ENCODE peak calls at places on chromosomes 12 and 14, in five cellular contexts. R is IMR-90, S is HCT116, B is lung, Q is mammary epithelial cell. L is an unnamed sample.

GRCh38 chr12:52566847-52567291 is 6.8 kb downstream of the KRT74 start:
- DNase-seq in B (no peak), S (no peak), R (no peak), Q (no peak), L (no peak)

GRCh38 chr12:43362910-43363694 is 188.9 kb downstream of the ADAMTS20 start:
- DNase-seq in R (peak; percentile 16), Q (peak; percentile 58), S (no peak), B (no peak), L (no peak)

GRCh38 chr14:22420598-22421186 is 168.3 kb downstream of the DAD1 start:
- DNase-seq in B (no peak), S (no peak), R (no peak), Q (no peak), L (no peak)

GRCh38 chr12:25887367-25887766 is 71.1 kb upstream of the RASSF8 start:
- DNase-seq in Q (no peak), S (no peak), B (no peak), R (no peak), L (no peak)

GRCh38 chr14:32710351-32711102 is 228.2 kb upstream of the NPAS3 start:
- DNase-seq in B (no peak), R (peak; percentile 49), Q (no peak), S (no peak), L (no peak)

GRCh38 chr14:94936411-94936892 is 166.5 kb upstream of the GSC start:
- DNase-seq in Q (no peak), R (no peak), S (no peak), B (peak; percentile 32), L (peak; percentile 79)

GRCh38 chr14:89304972-89305703 is 111.9 kb downstream of the FOXN3 start:
- DNase-seq in B (no peak), S (no peak), R (peak; percentile 78), Q (no peak), L (no peak)

GRCh38 chr12:51905507-51906438 is 1.5 kb upstream of the ACVRL1 start:
- DNase-seq in R (peak; percentile 40), Q (no peak), B (peak; percentile 76), S (no peak), L (peak; percentile 52)

GRCh38 chr12:11959117-11959823 is 111.5 kb upstream of the BCL2L14 start:
- DNase-seq in B (no peak), S (no peak), R (peak; percentile 23), Q (peak; percentile 50), L (no peak)

GRCh38 chr12:79911889-79912656 is 22.8 kb downstream of the PPP1R12A start:
- DNase-seq in S (no peak), Q (peak; percentile 55), B (no peak), R (peak; percentile 59), L (no peak)

GRCh38 chr12:104064842-104065441 is 611 bp downstream of the HCFC2 start:
- DNase-seq in R (no peak), B (no peak), S (no peak), Q (peak; percentile 21), L (no peak)

GRCh38 chr12:54416908-54417603 is 2.0 kb downstream of the ITGA5 start:
- DNase-seq in Q (no peak), B (no peak), R (no peak), S (no peak), L (no peak)

GRCh38 chr14:23561873-23562821 is 5.4 kb downstream of the AP1G2 start:
- DNase-seq in Q (peak; percentile 84), R (no peak), S (no peak), B (peak; percentile 72), L (no peak)

GRCh38 chr14:61498303-61498702 is 176.9 kb downstream of the PRKCH start:
- DNase-seq in Q (no peak), B (no peak), S (no peak), R (no peak), L (no peak)

GRCh38 chr12:112252184-112252583 is 126.8 kb downstream of the TRAFD1 start:
- DNase-seq in R (peak; percentile 59), B (peak; percentile 68), Q (peak; percentile 22), S (no peak), L (peak; percentile 61)

GRCh38 chr14:106848330-106849121 is 1322.1 kb downstream of the TMEM121 start:
- DNase-seq in Q (peak; percentile 85), R (no peak), B (no peak), S (no peak), L (no peak)

GRCh38 chr14:61889914-61890351 is 127.7 kb downstream of the SNAPC1 start:
- DNase-seq in B (no peak), Q (no peak), R (no peak), S (no peak), L (no peak)

GRCh38 chr12:91180577-91180976 is 2.0 kb downstream of the DCN start:
- DNase-seq in Q (no peak), R (peak; percentile 78), S (no peak), B (no peak), L (no peak)

GRCh38 chr14:100471451-100472093 is 115.6 kb downstream of the BEGAIN start:
- DNase-seq in Q (no peak), R (no peak), B (no peak), S (peak; percentile 68), L (no peak)

GRCh38 chr12:6627598-6627997 is 8.2 kb downstream of the LPAR5 start:
- DNase-seq in R (no peak), Q (no peak), S (no peak), B (no peak), L (no peak)

GRCh38 chr12:19190292-19191031 is 60.9 kb downstream of the PLEKHA5 start:
- DNase-seq in R (peak; percentile 59), Q (peak; percentile 45), S (no peak), B (no peak), L (no peak)

GRCh38 chr14:67487937-67488893 is at the start of gene TMEM229B:
- DNase-seq in S (no peak), Q (no peak), B (peak; percentile 38), R (no peak), L (peak; percentile 66)

GRCh38 chr12:108514468-108514972 is 557 bp upstream of the FICD start:
- DNase-seq in S (no peak), B (no peak), Q (no peak), R (no peak), L (no peak)

GRCh38 chr12:78636253-78636855 is 228.2 kb upstream of the SYT1 start:
- DNase-seq in Q (no peak), B (no peak), S (no peak), R (no peak), L (no peak)

GRCh38 chr14:23153891-23154796 is 29.3 kb downstream of the SLC7A8 start:
- DNase-seq in R (no peak), S (peak; percentile 38), B (peak; percentile 92), Q (peak; percentile 78), L (peak; percentile 97)

GRCh38 chr12:121812320-121812871 is 8.6 kb downstream of the SETD1B start:
- DNase-seq in Q (peak; percentile 61), S (no peak), B (peak; percentile 82), R (peak; percentile 64), L (peak; percentile 87)

GRCh38 chr12:70196732-70197361 is 46.4 kb upstream of the CNOT2 start:
- DNase-seq in B (no peak), Q (no peak), R (no peak), S (no peak), L (no peak)

GRCh38 chr14:47988175-47988574 is 312.8 kb upstream of the MDGA2 start:
- DNase-seq in R (no peak), B (no peak), Q (no peak), S (no peak), L (no peak)

GRCh38 chr14:85527458-85527857 is 2.5 kb upstream of the FLRT2 start:
- DNase-seq in B (no peak), R (no peak), Q (no peak), S (no peak), L (no peak)

GRCh38 chr14:85529803-85530574 is at the start of gene FLRT2:
- DNase-seq in B (no peak), Q (peak; percentile 71), R (peak; percentile 44), S (no peak), L (peak; percentile 39)

GRCh38 chr14:85527006-85527405 is 2.9 kb upstream of the FLRT2 start:
- DNase-seq in B (no peak), Q (peak; percentile 14), S (no peak), R (peak; percentile 71), L (no peak)

GRCh38 chr14:85528882-85529585 is 910 bp upstream of the FLRT2 start:
- DNase-seq in R (peak; percentile 72), S (no peak), Q (peak; percentile 62), B (no peak), L (no peak)

GRCh38 chr14:85528080-85528881 is 1.7 kb upstream of the FLRT2 start:
- DNase-seq in S (no peak), B (no peak), R (peak; percentile 90), Q (peak; percentile 77), L (peak; percentile 35)
- TF ChIP-seq CTCF in S (no peak), B (peak; percentile 29), R (peak; percentile 81), Q (peak; percentile 62), L (no peak)

DNA sequence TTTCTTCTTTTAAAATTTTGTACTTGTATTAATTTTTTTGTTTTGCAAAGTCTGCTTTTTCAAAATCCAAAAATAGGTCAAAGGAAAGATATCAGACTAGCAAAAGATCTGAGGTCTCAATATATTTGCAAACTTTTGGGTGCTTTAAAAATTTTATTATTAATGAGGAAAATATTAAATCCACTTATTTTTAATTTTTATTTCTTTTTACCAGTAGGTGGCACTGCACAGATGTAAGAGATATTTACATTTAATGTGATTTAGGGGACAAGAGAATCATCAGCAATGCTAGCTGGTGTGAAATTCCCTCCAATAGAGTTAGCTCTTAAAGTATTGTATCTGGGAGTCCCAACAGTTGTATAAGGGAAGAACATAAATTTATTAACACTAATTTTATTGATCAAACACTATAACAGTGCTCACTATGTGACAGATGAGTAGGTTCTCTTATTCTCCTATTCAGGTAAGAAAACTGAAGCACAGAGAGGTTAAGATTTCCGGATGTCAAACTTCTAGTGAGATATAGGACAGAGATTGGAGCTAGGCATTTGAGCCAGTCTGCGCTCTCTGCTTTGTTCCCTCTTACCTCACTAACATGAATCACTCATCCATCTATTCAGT is 30.5 kb downstream of the ALX1 start:
- DNase-seq in B (no peak), R (peak; percentile 1), Q (no peak), S (peak; percentile 6), L (no peak)
- H3K27ac ChIP-seq in B (no peak overlapping the region), R (no peak overlapping the region), Q (no peak overlapping the region), S (no peak overlapping the region), L (no peak overlapping the region)

DNA sequence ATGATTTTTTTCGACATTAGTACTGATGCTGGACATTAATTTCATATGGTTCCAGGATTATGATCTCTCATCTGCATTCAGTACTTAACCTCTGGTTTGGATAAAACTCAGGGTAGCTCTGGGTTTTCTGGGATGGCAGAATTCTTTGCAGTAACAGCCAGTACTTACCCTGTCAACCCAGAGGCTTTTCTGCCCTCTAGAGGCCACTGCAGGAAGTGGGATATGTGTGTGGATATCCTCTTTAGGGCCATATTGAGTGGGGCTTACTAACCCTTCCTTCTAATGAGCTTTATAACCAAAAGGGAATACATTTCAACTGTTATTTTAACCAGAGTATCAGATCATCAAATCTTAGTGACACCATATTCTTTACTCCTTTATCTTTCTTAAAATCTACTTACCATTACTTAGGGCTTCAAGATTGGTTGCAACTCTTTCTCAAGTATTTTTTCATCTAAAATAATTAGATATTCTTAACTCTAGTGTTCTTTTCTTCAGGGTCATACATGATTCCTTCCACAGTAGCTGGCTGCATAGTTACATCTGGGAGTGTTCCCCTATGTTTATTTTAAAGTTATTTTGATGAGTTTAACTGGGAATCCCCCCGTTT is 488.0 kb upstream of the STXBP6 start:
- DNase-seq in B (no peak), Q (no peak), S (no peak), R (no peak), L (peak; percentile 44)
- TF ChIP-seq CTCF in B (no peak), Q (no peak), S (peak; percentile 32), R (peak; percentile 16), L (peak; percentile 20)

DNA sequence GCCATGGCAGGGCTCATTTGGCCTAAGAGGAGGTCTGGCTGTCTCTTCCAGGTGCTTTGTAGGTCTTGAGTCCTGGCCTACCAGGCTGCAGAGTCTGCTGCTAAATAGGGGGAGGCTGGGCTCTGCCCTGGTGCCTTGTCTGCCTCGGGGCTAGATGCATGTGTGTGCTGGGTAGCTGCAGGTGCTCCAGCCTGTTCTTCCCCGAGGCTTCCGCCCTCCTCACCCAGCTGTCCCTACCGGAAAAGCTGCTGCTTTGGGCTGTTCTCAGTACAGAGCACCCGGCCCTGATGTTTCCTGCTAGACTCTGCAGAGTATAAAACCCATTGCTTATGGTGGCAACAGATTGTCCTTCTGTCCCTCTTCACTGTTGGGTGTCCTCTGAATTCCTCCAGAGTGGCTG is 37.7 kb downstream of the RAB35 start:
- DNase-seq in Q (no peak), S (no peak), R (no peak), B (no peak), L (no peak)
- H3K27ac ChIP-seq in Q (no peak overlapping the region), S (no peak overlapping the region), R (no peak overlapping the region), B (no peak overlapping the region), L (peak overlapping the region; percentile 52)

L was measured in stomach.